ENCODE peak calls at places on chromosomes 6 and 20, in four cellular contexts. One of them, this sample, is unnamed.

GRCh38 chr6:85361643-85362014 is 88.3 kb upstream of the NT5E start:
- DNase-seq in HFFc6: no peak
- DNase-seq in uterus: peak; percentile 20
- DNase-seq in hepatocyte: no peak
- DNase-seq in this sample: no peak

GRCh38 chr6:12097791-12098190 is 85.7 kb downstream of the HIVEP1 start:
- DNase-seq in HFFc6: peak; percentile 4
- DNase-seq in hepatocyte: no peak
- DNase-seq in uterus: no peak
- DNase-seq in this sample: peak; percentile 26

GRCh38 chr6:128327890-128328289 is 192.5 kb downstream of the PTPRK start:
- DNase-seq in uterus: no peak
- DNase-seq in HFFc6: peak; percentile 25
- DNase-seq in hepatocyte: peak; percentile 8
- DNase-seq in this sample: no peak

GRCh38 chr6:139439278-139439813 is 64.9 kb upstream of the CITED2 start:
- DNase-seq in hepatocyte: no peak
- DNase-seq in uterus: no peak
- DNase-seq in HFFc6: no peak
- DNase-seq in this sample: no peak

GRCh38 chr6:46688117-46688965 is 656 bp downstream of the TDRD6 start:
- DNase-seq in HFFc6: no peak
- DNase-seq in uterus: no peak
- DNase-seq in hepatocyte: no peak
- DNase-seq in this sample: no peak

GRCh38 chr20:32201296-32201976 is 6.1 kb downstream of the PLAGL2 start:
- DNase-seq in hepatocyte: no peak
- DNase-seq in uterus: no peak
- DNase-seq in HFFc6: peak; percentile 31
- DNase-seq in this sample: peak; percentile 30

GRCh38 chr6:28802417-28803336 is 121.1 kb downstream of the TRIM27 start:
- DNase-seq in HFFc6: peak; percentile 91
- DNase-seq in hepatocyte: no peak
- DNase-seq in uterus: no peak
- DNase-seq in this sample: peak; percentile 45

GRCh38 chr6:145544514-145544913 is 190.8 kb downstream of the EPM2A start:
- DNase-seq in uterus: no peak
- DNase-seq in HFFc6: no peak
- DNase-seq in hepatocyte: no peak
- DNase-seq in this sample: no peak

GRCh38 chr20:44070139-44070900 is 116.7 kb downstream of the JPH2 start:
- DNase-seq in hepatocyte: no peak
- DNase-seq in HFFc6: no peak
- DNase-seq in uterus: no peak
- DNase-seq in this sample: no peak

GRCh38 chr6:17226766-17227338 is 54.3 kb upstream of the RBM24 start:
- DNase-seq in hepatocyte: no peak
- DNase-seq in HFFc6: no peak
- DNase-seq in uterus: no peak
- DNase-seq in this sample: peak; percentile 6

GRCh38 chr6:7176208-7176607 is 68.4 kb downstream of the RREB1 start:
- DNase-seq in uterus: no peak
- DNase-seq in hepatocyte: no peak
- DNase-seq in HFFc6: no peak
- DNase-seq in this sample: no peak

GRCh38 chr6:129031051-129031599 is 148.2 kb downstream of the LAMA2 start:
- DNase-seq in uterus: no peak
- DNase-seq in HFFc6: peak; percentile 91
- DNase-seq in hepatocyte: no peak
- DNase-seq in this sample: peak; percentile 57

GRCh38 chr6:36109092-36109491 is 21.2 kb upstream of the MAPK13 start:
- DNase-seq in hepatocyte: no peak
- DNase-seq in uterus: no peak
- DNase-seq in HFFc6: no peak
- DNase-seq in this sample: no peak

GRCh38 chr6:146389740-146390139 is 153.9 kb upstream of the RAB32 start:
- DNase-seq in uterus: no peak
- DNase-seq in HFFc6: no peak
- DNase-seq in hepatocyte: no peak
- DNase-seq in this sample: no peak

GRCh38 chr6:44500074-44500473 is 112.6 kb downstream of the CDC5L start:
- DNase-seq in HFFc6: no peak
- DNase-seq in hepatocyte: no peak
- DNase-seq in uterus: no peak
- DNase-seq in this sample: no peak

GRCh38 chr6:69867075-69867911 is 937 bp downstream of the COL19A1 start:
- DNase-seq in HFFc6: no peak
- DNase-seq in hepatocyte: peak; percentile 84
- DNase-seq in uterus: no peak
- DNase-seq in this sample: no peak

GRCh38 chr6:135540207-135540877 is 42.8 kb upstream of the AHI1 start:
- DNase-seq in uterus: no peak
- DNase-seq in HFFc6: no peak
- DNase-seq in hepatocyte: peak; percentile 10
- DNase-seq in this sample: peak; percentile 37
- TF ChIP-seq CTCF in uterus: no peak
- TF ChIP-seq CTCF in HFFc6: peak; percentile 45
- TF ChIP-seq CTCF in hepatocyte: peak; percentile 45
- TF ChIP-seq CTCF in this sample: peak; percentile 3

DNA sequence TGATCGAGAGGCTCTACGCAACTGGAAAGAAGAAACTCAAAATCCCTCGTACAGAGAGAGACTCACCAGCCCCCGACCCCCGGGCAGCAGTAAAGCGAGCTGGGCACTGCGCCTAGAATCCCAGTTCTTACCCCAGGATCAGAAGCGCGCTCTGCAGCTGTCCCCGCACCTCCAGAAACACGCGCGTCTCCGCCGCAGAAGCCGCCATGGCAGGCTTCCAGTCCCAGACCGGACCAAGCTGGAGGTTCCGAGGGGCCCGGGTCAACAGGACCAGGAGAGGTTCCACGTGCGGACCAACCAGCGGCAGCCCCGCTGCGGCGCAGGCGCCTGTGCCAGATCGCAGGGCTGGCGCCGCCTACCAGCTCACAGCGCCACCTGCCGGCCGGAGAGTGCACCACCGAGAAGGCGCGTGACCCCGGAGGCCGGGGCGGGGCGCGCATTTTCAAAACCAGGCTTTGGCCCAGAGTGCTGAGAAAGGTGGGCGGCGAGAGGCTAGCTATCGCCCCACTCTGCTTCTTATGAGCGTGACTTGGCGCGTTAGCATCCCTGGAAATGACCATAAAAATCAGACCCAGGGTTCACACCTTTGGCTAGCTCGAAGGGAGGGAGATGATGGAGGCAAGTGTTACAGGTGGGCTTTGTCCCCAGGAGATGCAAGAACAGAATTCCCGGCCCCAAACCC is at the start of gene UBE3D:
- DNase-seq in uterus: peak; percentile 87
- DNase-seq in hepatocyte: peak; percentile 95
- DNase-seq in HFFc6: peak; percentile 73
- DNase-seq in this sample: peak; percentile 45
- TF ChIP-seq CTCF in uterus: peak; percentile 96
- TF ChIP-seq CTCF in hepatocyte: peak; percentile 99
- TF ChIP-seq CTCF in HFFc6: peak; percentile 100
- TF ChIP-seq CTCF in this sample: peak; percentile 58

DNA sequence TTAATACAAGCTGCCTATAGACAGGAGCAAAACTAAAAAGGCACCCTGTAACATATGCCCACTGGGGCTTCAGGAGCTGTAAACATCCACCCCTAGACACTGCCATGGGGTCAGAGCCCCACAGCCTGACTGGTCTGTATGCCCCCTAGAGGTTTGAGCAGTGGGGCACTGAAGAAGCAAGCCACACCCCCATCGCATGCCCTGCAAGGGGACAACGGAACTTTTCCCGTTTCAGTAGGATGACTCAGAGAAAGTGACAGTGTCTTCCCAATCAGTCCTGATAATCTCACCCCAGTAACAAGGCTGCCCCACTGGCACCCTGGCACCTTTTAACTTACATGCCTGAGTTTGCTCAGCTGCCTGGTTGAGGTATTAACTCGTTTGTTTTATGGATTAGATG is 35.9 kb downstream of the BEND3 start:
- DNase-seq in hepatocyte: no peak
- DNase-seq in uterus: no peak
- DNase-seq in HFFc6: no peak
- DNase-seq in this sample: no peak
- TF ChIP-seq CTCF in hepatocyte: no peak
- TF ChIP-seq CTCF in uterus: no peak
- TF ChIP-seq CTCF in HFFc6: no peak
- TF ChIP-seq CTCF in this sample: no peak

GRCh38 chr6:56549014-56549413 is 93.7 kb downstream of the DST start:
- DNase-seq in HFFc6: no peak
- DNase-seq in hepatocyte: no peak
- DNase-seq in uterus: no peak
- DNase-seq in this sample: no peak
- TF ChIP-seq CTCF in HFFc6: peak; percentile 65
- TF ChIP-seq CTCF in hepatocyte: peak; percentile 47
- TF ChIP-seq CTCF in uterus: peak; percentile 74
- TF ChIP-seq CTCF in this sample: peak; percentile 5

GRCh38 chr6:112620832-112621569 is 273.9 kb downstream of the RFPL4B start:
- DNase-seq in hepatocyte: peak; percentile 17
- DNase-seq in uterus: no peak
- DNase-seq in HFFc6: no peak
- DNase-seq in this sample: peak; percentile 67

GRCh38 chr6:112622036-112622435 is 274.9 kb downstream of the RFPL4B start:
- DNase-seq in hepatocyte: no peak
- DNase-seq in HFFc6: no peak
- DNase-seq in uterus: no peak
- DNase-seq in this sample: no peak

GRCh38 chr6:112618796-112619195 is 271.7 kb downstream of the RFPL4B start:
- DNase-seq in hepatocyte: peak; percentile 18
- DNase-seq in HFFc6: no peak
- DNase-seq in uterus: no peak
- DNase-seq in this sample: no peak
- TF ChIP-seq CTCF in hepatocyte: peak; percentile 24
- TF ChIP-seq CTCF in HFFc6: no peak
- TF ChIP-seq CTCF in uterus: no peak
- TF ChIP-seq CTCF in this sample: no peak

GRCh38 chr6:34272022-34272926 is 23.5 kb upstream of the SMIM29 start:
- DNase-seq in hepatocyte: no peak
- DNase-seq in HFFc6: no peak
- DNase-seq in uterus: no peak
- DNase-seq in this sample: no peak
- TF ChIP-seq CTCF in hepatocyte: no peak
- TF ChIP-seq CTCF in HFFc6: peak; percentile 25
- TF ChIP-seq CTCF in uterus: no peak
- TF ChIP-seq CTCF in this sample: no peak

GRCh38 chr20:57023997-57024396 is 242.4 kb downstream of the BMP7 start:
- DNase-seq in hepatocyte: no peak
- DNase-seq in HFFc6: no peak
- DNase-seq in uterus: no peak
- DNase-seq in this sample: no peak

GRCh38 chr20:57020364-57020763 is 246.1 kb downstream of the BMP7 start:
- DNase-seq in HFFc6: no peak
- DNase-seq in hepatocyte: no peak
- DNase-seq in uterus: no peak
- DNase-seq in this sample: no peak

GRCh38 chr20:57023007-57023406 is 243.4 kb downstream of the BMP7 start:
- DNase-seq in hepatocyte: no peak
- DNase-seq in HFFc6: no peak
- DNase-seq in uterus: no peak
- DNase-seq in this sample: no peak

GRCh38 chr20:57024849-57025248 is 241.6 kb downstream of the BMP7 start:
- DNase-seq in hepatocyte: no peak
- DNase-seq in HFFc6: no peak
- DNase-seq in uterus: no peak
- DNase-seq in this sample: no peak

DNA sequence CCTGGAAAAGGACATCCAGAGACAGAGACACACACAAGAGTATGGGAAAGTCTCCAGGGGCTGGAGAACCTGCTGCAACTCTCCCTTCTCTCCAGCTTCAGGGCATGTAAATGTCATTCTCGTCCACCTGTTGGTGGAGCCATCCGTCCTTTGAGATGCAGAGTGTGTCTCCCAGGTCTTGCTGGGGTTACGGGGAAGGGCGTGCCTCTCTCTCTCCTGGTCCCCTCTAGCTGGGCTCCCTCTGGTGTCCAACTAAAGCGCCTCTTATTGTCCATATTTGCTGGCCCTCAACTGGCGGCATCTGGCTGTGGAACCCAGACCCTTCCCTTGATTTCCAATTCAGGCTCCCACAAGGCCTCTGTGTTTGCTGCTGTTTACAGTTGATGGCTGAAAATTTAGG is 244.1 kb downstream of the BMP7 start:
- DNase-seq in uterus: no peak
- DNase-seq in hepatocyte: no peak
- DNase-seq in HFFc6: no peak
- DNase-seq in this sample: no peak
- TF ChIP-seq CTCF in uterus: no peak
- TF ChIP-seq CTCF in hepatocyte: no peak
- TF ChIP-seq CTCF in HFFc6: no peak
- TF ChIP-seq CTCF in this sample: no peak

GRCh38 chr6:82573200-82573972 is 209.8 kb downstream of the TPBG start:
- DNase-seq in uterus: no peak
- DNase-seq in hepatocyte: no peak
- DNase-seq in HFFc6: no peak
- DNase-seq in this sample: no peak

GRCh38 chr6:82571431-82571830 is 207.8 kb downstream of the TPBG start:
- DNase-seq in uterus: no peak
- DNase-seq in HFFc6: no peak
- DNase-seq in hepatocyte: no peak
- DNase-seq in this sample: no peak

DNA sequence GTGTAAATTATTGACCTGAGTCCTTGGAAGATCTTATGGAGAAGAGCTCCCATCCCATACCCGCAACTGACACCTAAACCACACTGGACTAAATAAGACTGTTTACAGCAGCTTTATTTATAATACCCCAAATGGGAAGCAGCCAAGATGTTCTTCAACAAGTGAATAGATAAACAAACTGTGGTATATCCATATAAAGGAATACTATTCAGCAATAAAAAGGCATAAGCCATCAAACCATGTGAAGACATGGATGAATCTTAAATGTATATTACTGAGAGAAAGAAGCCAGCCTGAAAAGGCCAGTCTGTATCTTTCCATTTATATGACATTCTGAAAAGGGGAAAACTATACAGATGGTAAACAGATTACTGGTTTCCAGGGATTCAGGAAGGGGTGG is 212.7 kb downstream of the TPBG start:
- DNase-seq in hepatocyte: no peak
- DNase-seq in HFFc6: no peak
- DNase-seq in uterus: no peak
- DNase-seq in this sample: no peak
- TF ChIP-seq CTCF in hepatocyte: no peak
- TF ChIP-seq CTCF in HFFc6: no peak
- TF ChIP-seq CTCF in uterus: no peak
- TF ChIP-seq CTCF in this sample: no peak

This sample was measured in astrocyte.